ENCODE peak calls at places on chromosomes 11 and 22, in nine cellular contexts. I, D, L, E, P, C, O, Y and G are unnamed samples.

GRCh38 chr11:30206249-30206996 is 24.4 kb upstream of the FSHB start:
- DNase-seq in C (no peak), I (no peak), E (no peak), O (no peak), L (no peak), D (no peak), P (no peak), Y (no peak), G (no peak)

GRCh38 chr22:25758316-25758715 is 16.3 kb downstream of the MYO18B start:
- DNase-seq in I (no peak), E (no peak), L (no peak), C (no peak), D (no peak), P (no peak), O (no peak), Y (no peak), G (no peak)

GRCh38 chr11:67352546-67353316 is 615 bp downstream of the POLD4 start:
- DNase-seq in O (no peak), C (peak; percentile 66), D (no peak), P (peak; percentile 20), Y (no peak), E (peak; percentile 72), L (peak; percentile 52), I (peak; percentile 77), G (peak; percentile 96)

GRCh38 chr11:3006505-3007260 is 14.6 kb upstream of the NAP1L4 start:
- DNase-seq in D (no peak), I (peak; percentile 63), C (no peak), O (no peak), E (no peak), L (no peak), Y (no peak), P (no peak), G (no peak)

GRCh38 chr11:62298975-62299374 is at the start of gene SCGB1D4:
- DNase-seq in E (no peak), C (no peak), I (no peak), O (no peak), P (no peak), D (no peak), Y (no peak), L (no peak), G (no peak)

GRCh38 chr11:67056640-67057409 is at the start of gene RHOD:
- DNase-seq in E (peak; percentile 79), C (no peak), L (peak; percentile 54), Y (no peak), P (no peak), D (peak; percentile 79), O (no peak), I (no peak), G (peak; percentile 87)

GRCh38 chr11:33690290-33691050 is 10.2 kb downstream of the C11orf91 start:
- DNase-seq in P (peak; percentile 46), D (no peak), E (no peak), O (peak; percentile 71), Y (no peak), L (no peak), I (peak; percentile 89), C (no peak), G (no peak)

GRCh38 chr11:116427903-116428637 is 344.7 kb downstream of the BUD13 start:
- DNase-seq in P (peak; percentile 95), I (no peak), C (no peak), O (no peak), D (no peak), L (peak; percentile 9), Y (peak; percentile 88), E (no peak), G (no peak)

GRCh38 chr11:47148274-47148673 is 28.4 kb downstream of the ARFGAP2 start:
- DNase-seq in L (no peak), I (no peak), D (no peak), P (no peak), Y (no peak), O (no peak), E (no peak), C (no peak), G (no peak)

GRCh38 chr22:19666663-19667593 is 47.4 kb upstream of the SEPTIN5 start:
- DNase-seq in C (no peak), P (no peak), I (no peak), D (peak; percentile 65), Y (no peak), E (no peak), O (no peak), L (no peak), G (no peak)

GRCh38 chr11:73344191-73344607 is 32.0 kb upstream of the RELT start:
- DNase-seq in C (no peak), L (no peak), Y (peak; percentile 81), I (peak; percentile 83), P (no peak), O (no peak), D (no peak), E (no peak), G (peak; percentile 86)

GRCh38 chr11:116870054-116870453 is 32.6 kb upstream of the APOA1 start:
- DNase-seq in Y (no peak), C (no peak), E (no peak), I (no peak), L (no peak), P (no peak), O (no peak), D (no peak), G (no peak)

GRCh38 chr22:47164514-47165337 is 402.3 kb downstream of the TBC1D22A start:
- DNase-seq in L (no peak), D (peak; percentile 67), P (peak; percentile 71), Y (no peak), C (no peak), I (peak; percentile 40), O (no peak), E (peak; percentile 5), G (peak; percentile 58)

GRCh38 chr11:129593098-129593497 is 217.4 kb downstream of the BARX2 start:
- DNase-seq in O (peak; percentile 88), E (no peak), I (no peak), L (peak; percentile 70), D (no peak), Y (no peak), P (no peak), C (no peak), G (no peak)

GRCh38 chr22:20430101-20430640 is 7.5 kb downstream of the SCARF2 start:
- DNase-seq in Y (no peak), C (no peak), E (no peak), D (peak; percentile 78), L (no peak), I (peak; percentile 58), O (no peak), P (no peak), G (peak; percentile 77)

GRCh38 chr22:37059876-37060449 is 8.4 kb downstream of the KCTD17 start:
- DNase-seq in I (no peak), P (no peak), Y (no peak), O (no peak), L (no peak), D (no peak), C (no peak), E (no peak), G (no peak)

GRCh38 chr11:119626197-119626909 is 102.6 kb downstream of the NECTIN1 start:
- DNase-seq in P (peak; percentile 70), I (no peak), O (no peak), Y (peak; percentile 77), E (no peak), D (no peak), L (no peak), C (no peak), G (no peak)
- TF ChIP-seq POLR2AphosphoS5 in P (no peak), I (no peak), O (no peak), Y (no peak), E (no peak), D (no peak), L (no peak), C (no peak), G (no peak)

GRCh38 chr11:112525270-112525669 is 264.6 kb upstream of the PLET1 start:
- DNase-seq in I (peak; percentile 69), C (peak; percentile 6), P (no peak), O (peak; percentile 62), L (no peak), D (no peak), E (peak; percentile 29), Y (no peak), G (no peak)

GRCh38 chr11:112529071-112529470 is 268.4 kb upstream of the PLET1 start:
- DNase-seq in L (no peak), P (no peak), D (no peak), E (no peak), C (no peak), I (no peak), O (no peak), Y (no peak), G (no peak)

GRCh38 chr11:112525844-112526590 is 265.4 kb upstream of the PLET1 start:
- DNase-seq in P (no peak), E (no peak), D (no peak), I (no peak), O (no peak), L (no peak), Y (no peak), C (no peak), G (no peak)

GRCh38 chr11:112524808-112525207 is 264.1 kb upstream of the PLET1 start:
- DNase-seq in C (no peak), L (no peak), P (no peak), D (no peak), Y (no peak), E (peak; percentile 26), I (peak; percentile 66), O (no peak), G (no peak)

GRCh38 chr11:112526699-112527410 is 266.2 kb upstream of the PLET1 start:
- DNase-seq in C (no peak), L (no peak), I (no peak), Y (no peak), O (no peak), E (no peak), D (no peak), P (no peak), G (no peak)
- TF ChIP-seq POLR2AphosphoS5 in C (no peak), L (no peak), I (no peak), Y (no peak), O (no peak), E (no peak), D (no peak), P (no peak), G (no peak)

GRCh38 chr22:23912293-23912903 is 18.2 kb downstream of the MIF start:
- DNase-seq in E (no peak), I (no peak), D (no peak), L (no peak), Y (no peak), P (no peak), O (no peak), C (no peak), G (no peak)
- TF ChIP-seq POLR2AphosphoS5 in E (no peak), I (no peak), D (no peak), L (no peak), Y (no peak), P (no peak), O (no peak), C (no peak), G (no peak)

DNA sequence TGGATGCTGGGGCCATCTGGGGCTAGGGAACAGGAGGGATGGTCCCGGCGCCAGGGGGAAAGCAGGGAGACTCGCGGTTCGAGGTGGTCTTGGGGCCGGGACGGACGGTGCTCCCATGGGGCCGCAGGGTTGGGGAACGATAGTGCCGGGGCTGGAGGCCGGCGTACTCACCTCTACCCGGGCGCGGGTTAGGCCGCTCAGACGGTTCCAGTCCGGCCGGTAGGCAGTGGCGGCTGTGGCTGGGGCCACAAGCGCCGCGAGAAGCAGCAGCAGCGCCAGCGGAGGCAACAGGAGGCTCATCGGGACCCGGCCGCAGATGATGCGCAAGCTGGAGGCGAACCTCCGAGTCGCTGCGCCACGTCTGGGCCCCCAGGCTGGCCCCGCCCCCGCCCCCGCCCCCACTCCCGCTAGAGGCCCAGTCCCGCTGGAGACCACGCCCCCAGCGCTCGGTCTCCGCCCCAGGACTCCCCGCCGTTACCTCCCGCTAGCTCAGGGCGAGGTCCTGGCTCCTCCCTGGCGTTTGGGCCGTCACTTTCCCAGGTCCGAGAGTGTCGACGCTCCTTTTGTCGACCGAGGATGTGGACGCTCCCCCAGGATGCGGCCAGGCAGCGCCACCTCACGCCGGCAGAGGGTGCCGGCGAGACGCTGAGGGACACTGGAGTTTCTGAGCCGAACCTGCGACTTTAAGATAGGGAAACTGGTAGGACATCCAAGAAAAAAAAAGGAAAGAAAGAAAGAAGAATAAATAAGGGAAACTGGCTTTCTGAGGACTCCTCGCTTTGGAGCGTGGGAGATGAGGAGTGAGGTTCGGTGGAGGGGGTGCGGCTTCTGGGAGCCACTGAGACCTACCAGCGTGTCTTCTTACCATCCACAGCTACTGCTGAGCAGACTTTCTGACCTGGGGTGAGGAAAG is at the start of gene SELENOM:
- DNase-seq in D (peak; percentile 98), L (peak; percentile 98), I (peak; percentile 99), P (peak; percentile 86), Y (peak; percentile 98), C (peak; percentile 90), E (peak; percentile 98), O (peak; percentile 98), G (peak; percentile 97)
- TF ChIP-seq POLR2AphosphoS5 in D (peak; percentile 17), L (peak; percentile 97), I (peak; percentile 97), P (no peak), Y (peak; percentile 76), C (no peak), E (peak; percentile 94), O (peak; percentile 90), G (peak; percentile 86)